ENCODE peak calls at places on chromosomes 3 and 15, in six cellular contexts. P is stomach, D is uterus, V is endothelial cell of umbilical vein, M is HCT116, S is adrenal gland. U is an unnamed sample.

GRCh38 chr15:38069506-38069905 is 135.1 kb downstream of the TMCO5A start:
- DNase-seq in M (no peak), D (peak; percentile 17), V (peak; percentile 61), S (no peak), P (peak; percentile 47), U (peak; percentile 21)

GRCh38 chr15:28979208-28979891 is 93.6 kb downstream of the APBA2 start:
- DNase-seq in V (no peak), D (no peak), S (no peak), P (no peak), M (no peak), U (no peak)

GRCh38 chr15:22936577-22937472 is 43.3 kb downstream of the CYFIP1 start:
- DNase-seq in P (no peak), M (no peak), V (no peak), D (no peak), S (no peak), U (no peak)

GRCh38 chr3:40490916-40491315 is 14.0 kb downstream of the ZNF619 start:
- DNase-seq in V (no peak), P (no peak), D (no peak), S (no peak), M (no peak), U (no peak)

GRCh38 chr3:100234364-100234763 is 26.4 kb upstream of the TBC1D23 start:
- DNase-seq in M (no peak), S (no peak), D (no peak), V (no peak), P (no peak), U (no peak)

GRCh38 chr15:26772588-26773484 is at the start of gene GABRB3:
- DNase-seq in P (peak; percentile 69), S (peak; percentile 77), D (peak; percentile 16), V (no peak), M (no peak), U (peak; percentile 85)

GRCh38 chr3:149493315-149494021 is 19.0 kb downstream of the TM4SF4 start:
- DNase-seq in S (no peak), M (no peak), V (no peak), D (no peak), P (no peak), U (no peak)

GRCh38 chr3:25430942-25431570 is 3.0 kb downstream of the RARB start:
- DNase-seq in S (no peak), M (no peak), V (peak; percentile 69), P (no peak), D (no peak), U (no peak)

GRCh38 chr3:156376199-156376598 is 178.7 kb downstream of the SSR3 start:
- DNase-seq in S (no peak), D (no peak), M (no peak), V (no peak), P (no peak), U (no peak)

GRCh38 chr15:52326758-52327157 is 31.2 kb upstream of the MYO5C start:
- DNase-seq in V (no peak), S (no peak), M (no peak), D (no peak), P (no peak), U (no peak)

GRCh38 chr3:64048631-64049061 is 25.4 kb upstream of the PSMD6 start:
- DNase-seq in S (no peak), V (peak; percentile 57), D (no peak), P (no peak), M (no peak), U (no peak)

GRCh38 chr3:30659270-30660127 is 53.1 kb downstream of the TGFBR2 start:
- DNase-seq in M (peak; percentile 84), V (peak; percentile 94), S (no peak), P (no peak), D (no peak), U (no peak)

GRCh38 chr3:54122046-54122801 is at the start of gene CACNA2D3:
- DNase-seq in D (no peak), M (no peak), V (no peak), P (peak; percentile 46), S (peak; percentile 33), U (peak; percentile 66)

GRCh38 chr3:194486540-194487288 is at the start of gene ATP13A3:
- DNase-seq in D (peak; percentile 87), P (peak; percentile 93), M (peak; percentile 61), V (peak; percentile 87), S (peak; percentile 89), U (peak; percentile 89)

GRCh38 chr15:85439996-85440395 is 59.6 kb downstream of the AKAP13 start:
- DNase-seq in D (no peak), P (no peak), S (no peak), V (no peak), M (no peak), U (no peak)

GRCh38 chr3:277873-278272 is 81.3 kb downstream of the CHL1 start:
- DNase-seq in S (no peak), P (no peak), M (no peak), D (no peak), V (no peak), U (no peak)

GRCh38 chr3:58697552-58697951 is 31.0 kb upstream of the FAM3D start:
- DNase-seq in M (no peak), S (no peak), V (no peak), D (no peak), P (no peak), U (no peak)

GRCh38 chr3:137647179-137647578 is 116.9 kb upstream of the SOX14 start:
- DNase-seq in V (no peak), M (no peak), D (no peak), S (no peak), P (no peak), U (no peak)

GRCh38 chr3:182508896-182509295 is 284.4 kb upstream of the ATP11B start:
- DNase-seq in V (no peak), P (no peak), D (no peak), S (no peak), M (no peak), U (no peak)

GRCh38 chr3:74021451-74021850 is 396.7 kb upstream of the PDZRN3 start:
- DNase-seq in S (no peak), V (no peak), M (no peak), D (no peak), P (no peak), U (no peak)

GRCh38 chr3:177906573-177907229 is 629.5 kb upstream of the KCNMB2 start:
- DNase-seq in D (no peak), V (no peak), S (no peak), M (no peak), P (no peak), U (no peak)

GRCh38 chr3:118813472-118813871 is 221.2 kb downstream of the IGSF11 start:
- DNase-seq in P (no peak), M (no peak), S (no peak), D (no peak), V (no peak), U (no peak)

GRCh38 chr3:71031914-71032521 is 551.5 kb downstream of the FOXP1 start:
- DNase-seq in V (peak; percentile 49), P (no peak), M (no peak), S (no peak), D (no peak), U (no peak)

GRCh38 chr15:98903377-98904018 is 104.1 kb downstream of the PGPEP1L start:
- DNase-seq in D (no peak), M (no peak), S (no peak), V (peak; percentile 44), P (no peak), U (no peak)

GRCh38 chr3:171135536-171135935 is 109.0 kb upstream of the SLC2A2 start:
- DNase-seq in M (no peak), D (no peak), S (no peak), P (no peak), V (no peak), U (no peak)

GRCh38 chr3:171138027-171138426 is 111.5 kb upstream of the SLC2A2 start:
- DNase-seq in S (no peak), V (no peak), M (no peak), D (no peak), P (no peak), U (no peak)

GRCh38 chr3:171142985-171143384 is 116.5 kb upstream of the SLC2A2 start:
- DNase-seq in V (peak; percentile 35), P (peak; percentile 68), D (no peak), M (no peak), S (no peak), U (peak; percentile 49)

GRCh38 chr3:171145866-171146265 is 119.3 kb upstream of the SLC2A2 start:
- DNase-seq in M (no peak), S (no peak), D (no peak), V (no peak), P (no peak), U (no peak)

DNA sequence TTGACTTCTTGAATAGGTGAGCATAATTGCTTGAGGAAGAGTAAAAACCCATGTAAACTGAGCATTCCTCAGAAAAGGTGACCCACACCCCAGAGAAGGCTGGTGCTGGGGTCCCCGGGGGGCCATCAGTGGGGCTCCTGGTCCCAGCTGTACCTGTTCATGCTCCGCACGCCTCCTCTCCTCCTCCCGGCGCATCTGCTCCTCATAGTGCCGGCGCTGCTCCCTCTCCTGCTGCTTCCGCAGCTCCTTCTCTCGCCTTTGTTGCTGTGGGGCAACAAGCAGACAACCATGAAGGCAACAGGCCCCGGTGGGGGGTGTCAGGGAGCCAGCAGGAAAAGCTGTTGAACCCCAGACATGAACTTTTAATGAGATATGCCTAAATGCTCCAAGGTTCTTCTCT is 113.7 kb upstream of the SLC2A2 start:
- DNase-seq in D (no peak), V (no peak), M (no peak), S (no peak), P (no peak), U (no peak)
- TF ChIP-seq POLR2A in D (no peak), V (no peak), M (no peak), S (no peak), P (no peak), U (no peak)

GRCh38 chr15:97459771-97460170 is 500.7 kb upstream of the ARRDC4 start:
- DNase-seq in V (no peak), M (no peak), P (no peak), S (no peak), D (no peak), U (no peak)
- H3K27ac ChIP-seq in V (no peak overlapping the region), M (no peak overlapping the region), P (no peak overlapping the region), S (no peak overlapping the region), D (no peak overlapping the region), U (no peak overlapping the region)

GRCh38 chr3:141311496-141312358 is 56.6 kb upstream of the ZBTB38 start:
- DNase-seq in V (peak; percentile 97), D (peak; percentile 98), S (peak; percentile 99), P (peak; percentile 99), M (peak; percentile 96), U (peak; percentile 99)
- TF ChIP-seq POLR2A in V (peak; percentile 76), D (peak; percentile 51), S (peak; percentile 59), P (no peak), M (no peak), U (peak; percentile 21)

DNA sequence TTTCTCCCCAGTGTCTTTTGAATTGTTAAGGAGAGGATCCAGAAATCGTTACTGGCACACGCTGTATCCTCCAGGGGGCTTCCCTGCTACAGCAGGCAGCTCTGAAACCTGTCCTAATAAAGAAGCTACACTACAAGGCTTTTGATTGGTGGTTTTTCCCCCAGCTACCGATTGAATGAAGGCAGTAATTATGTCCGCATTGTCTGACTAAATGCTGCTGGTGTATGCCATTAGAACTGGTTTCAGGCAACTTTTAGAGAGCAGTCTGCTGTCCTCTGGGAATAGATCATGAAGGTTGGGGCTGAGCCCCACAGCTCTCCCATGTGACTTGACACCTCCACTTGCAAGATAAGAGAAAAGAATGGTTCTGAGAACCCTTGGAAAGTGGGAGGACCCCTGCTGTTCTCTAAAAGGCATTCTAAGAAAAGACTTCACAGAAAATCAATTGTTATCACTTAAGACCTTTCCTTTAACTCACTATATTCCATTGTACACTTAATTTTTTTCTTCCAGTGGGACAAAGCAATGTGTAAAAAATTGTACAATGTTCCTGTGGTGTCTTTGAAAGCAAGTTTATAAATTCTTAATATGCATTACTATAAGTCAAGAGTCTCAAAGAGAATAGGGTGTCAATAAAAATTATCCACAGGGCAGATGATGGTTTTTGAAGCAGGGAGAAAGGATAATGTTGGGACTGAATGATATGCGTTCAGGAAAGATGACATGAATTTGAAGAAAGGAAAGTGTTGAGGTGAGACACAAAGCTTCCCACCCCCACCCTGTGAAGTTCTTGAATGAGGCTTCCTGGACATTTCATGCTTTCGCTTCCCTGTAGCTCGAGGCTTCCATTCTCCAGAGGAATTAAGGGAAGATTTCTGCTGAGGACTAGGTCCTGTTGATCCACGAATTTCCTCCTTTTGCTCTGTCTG is 53.0 kb upstream of the DAZL start:
- DNase-seq in D (no peak), S (no peak), P (no peak), V (no peak), M (no peak), U (no peak)
- H3K27ac ChIP-seq in D (no peak overlapping the region), S (no peak overlapping the region), P (no peak overlapping the region), V (no peak overlapping the region), M (no peak overlapping the region), U (no peak overlapping the region)

U was measured in thyroid gland.